ENCODE peak calls at places on chromosome 3, in eight cellular contexts. Q is HL-60, I is GM12878, L is dorsolateral prefrontal cortex, Z is thoracic aorta, V is fibroblast of mammary gland, R is astrocyte of the spinal cord, P is bronchial epithelial cell. M is an unnamed sample.
A peak's percentile ranks its signal among the peaks of the same experiment; 100 is the strongest.

GRCh38 chr3:149382091-149382467 is 4.6 kb upstream of the TM4SF1 start:
- DNase-seq in Q (no peak), Z (no peak), I (no peak), P (peak; percentile 76), L (no peak), R (peak; percentile 78), V (peak; percentile 90), M (peak; percentile 66)

GRCh38 chr3:11323827-11324226 is 51.6 kb downstream of the ATG7 start:
- DNase-seq in V (peak; percentile 50), R (peak; percentile 43), I (no peak), L (no peak), Q (no peak), P (no peak), Z (no peak), M (no peak)

GRCh38 chr3:158773845-158774542 is 27.9 kb upstream of the MFSD1 start:
- DNase-seq in V (peak; percentile 89), P (no peak), L (no peak), Z (no peak), Q (no peak), I (no peak), R (peak; percentile 23), M (no peak)

GRCh38 chr3:16031434-16031833 is 143.0 kb upstream of the GALNT15 start:
- DNase-seq in Z (no peak), Q (no peak), P (peak; percentile 55), L (no peak), R (no peak), V (no peak), I (no peak), M (no peak)

GRCh38 chr3:138097192-138097829 is 18.1 kb downstream of the DZIP1L start:
- DNase-seq in V (no peak), P (no peak), Q (no peak), L (no peak), R (no peak), Z (no peak), I (no peak), M (no peak)

GRCh38 chr3:183692436-183692835 is 5.2 kb upstream of the YEATS2 start:
- DNase-seq in Q (no peak), Z (no peak), V (no peak), I (no peak), P (no peak), L (no peak), R (no peak), M (no peak)

GRCh38 chr3:76107935-76108570 is 322.7 kb upstream of the ZNF717 start:
- DNase-seq in I (no peak), P (peak; percentile 56), Q (peak; percentile 6), R (peak; percentile 52), L (no peak), V (peak; percentile 54), Z (no peak), M (no peak)

GRCh38 chr3:69791919-69792399 is 52.7 kb downstream of the MITF start:
- DNase-seq in P (peak; percentile 38), V (peak; percentile 77), I (no peak), Q (no peak), R (peak; percentile 53), L (no peak), Z (no peak), M (no peak)

GRCh38 chr3:172186607-172187006 is 147.2 kb downstream of the FNDC3B start:
- DNase-seq in P (no peak), L (no peak), Z (no peak), R (no peak), V (no peak), I (no peak), Q (no peak), M (no peak)

GRCh38 chr3:150265305-150265704 is 142.8 kb upstream of the TSC22D2 start:
- DNase-seq in Q (no peak), I (no peak), P (no peak), R (no peak), Z (no peak), L (no peak), V (no peak), M (no peak)

GRCh38 chr3:57184516-57184915 is 15.3 kb downstream of the HESX1 start:
- DNase-seq in I (no peak), L (no peak), P (no peak), Z (no peak), R (no peak), V (peak; percentile 50), Q (no peak), M (no peak)

GRCh38 chr3:110900583-110900982 is 171.0 kb upstream of the NECTIN3 start:
- DNase-seq in L (no peak), V (no peak), Q (no peak), I (no peak), Z (no peak), R (peak; percentile 14), P (no peak), M (no peak)

GRCh38 chr3:110296885-110297284 is 774.7 kb upstream of the NECTIN3 start:
- DNase-seq in Z (no peak), I (no peak), R (peak; percentile 32), L (no peak), P (no peak), Q (no peak), V (no peak), M (no peak)

GRCh38 chr3:154228561-154229216 is 95.6 kb downstream of the DHX36 start:
- DNase-seq in V (no peak), L (no peak), Z (no peak), I (no peak), Q (no peak), P (no peak), R (no peak), M (no peak)

GRCh38 chr3:45118615-45119062 is 27.5 kb downstream of the CDCP1 start:
- DNase-seq in I (no peak), L (no peak), Z (no peak), V (no peak), R (no peak), P (no peak), Q (no peak), M (no peak)

GRCh38 chr3:126481808-126482502 is 6.3 kb upstream of the ZXDC start:
- DNase-seq in R (peak; percentile 6), I (no peak), Q (no peak), L (no peak), V (peak; percentile 50), P (no peak), Z (no peak), M (no peak)

GRCh38 chr3:409011-409410 is 212.4 kb downstream of the CHL1 start:
- DNase-seq in L (no peak), Q (no peak), P (no peak), Z (no peak), I (no peak), V (no peak), R (no peak), M (no peak)

GRCh38 chr3:411183-411681 is 214.7 kb downstream of the CHL1 start:
- DNase-seq in R (no peak), Z (no peak), I (no peak), P (no peak), V (no peak), L (no peak), Q (no peak), M (no peak)

GRCh38 chr3:414063-414462 is 217.5 kb downstream of the CHL1 start:
- DNase-seq in V (peak; percentile 15), L (no peak), Q (no peak), Z (no peak), I (no peak), R (peak; percentile 10), P (peak; percentile 50), M (no peak)
- TF ChIP-seq CTCF in V (peak; percentile 41), L (peak; percentile 62), Q (no peak), Z (peak; percentile 35), I (no peak), R (peak; percentile 24), P (peak; percentile 14), M (peak; percentile 36)

GRCh38 chr3:120049881-120050539 is 44.2 kb downstream of the GSK3B start:
- DNase-seq in Z (no peak), V (no peak), L (no peak), I (no peak), P (no peak), R (no peak), Q (no peak), M (no peak)

GRCh38 chr3:120048355-120048754 is 45.9 kb downstream of the GSK3B start:
- DNase-seq in Z (no peak), I (no peak), Q (no peak), V (no peak), R (no peak), L (no peak), P (no peak), M (no peak)

GRCh38 chr3:120052225-120052624 is 42.0 kb downstream of the GSK3B start:
- DNase-seq in P (no peak), R (no peak), Z (no peak), Q (no peak), L (no peak), I (peak; percentile 28), V (no peak), M (no peak)

GRCh38 chr3:120052685-120053084 is 41.6 kb downstream of the GSK3B start:
- DNase-seq in R (no peak), Z (no peak), P (no peak), L (no peak), Q (no peak), V (peak; percentile 38), I (no peak), M (no peak)

GRCh38 chr3:120047686-120048085 is 46.6 kb downstream of the GSK3B start:
- DNase-seq in I (no peak), L (no peak), R (no peak), V (no peak), P (no peak), Z (no peak), Q (no peak), M (no peak)
- H3K4me3 ChIP-seq in I (no peak overlapping the region), L (no peak overlapping the region), R (no peak overlapping the region), V (no peak overlapping the region), P (no peak overlapping the region), Z (no peak overlapping the region), Q (no peak overlapping the region), M (no peak overlapping the region)

DNA sequence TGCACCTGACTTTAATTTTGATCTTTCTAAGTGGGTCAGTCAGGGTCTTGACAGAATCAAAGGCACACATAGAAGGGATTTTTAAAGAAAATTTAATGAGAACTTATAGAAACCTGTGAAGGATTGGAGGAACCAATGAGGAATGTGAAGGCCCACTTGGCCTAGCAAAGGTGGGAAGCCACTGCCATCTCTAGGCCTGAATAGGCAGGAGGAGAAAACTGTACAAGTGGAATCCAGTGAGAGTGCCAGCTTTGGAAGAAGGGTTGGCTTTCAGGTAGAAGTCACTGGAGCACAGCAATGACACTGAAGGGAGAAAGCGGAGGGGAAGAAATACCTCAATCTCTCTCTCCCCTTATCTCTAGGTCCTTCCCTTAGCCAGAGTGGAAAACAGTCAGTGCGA is 380.7 kb upstream of the KCNMB2 start:
- DNase-seq in L (no peak), Q (no peak), I (no peak), P (no peak), Z (no peak), V (no peak), R (no peak), M (no peak)
- TF ChIP-seq CTCF in L (no peak), Q (no peak), I (no peak), P (peak; percentile 15), Z (no peak), V (no peak), R (no peak), M (peak; percentile 8)

DNA sequence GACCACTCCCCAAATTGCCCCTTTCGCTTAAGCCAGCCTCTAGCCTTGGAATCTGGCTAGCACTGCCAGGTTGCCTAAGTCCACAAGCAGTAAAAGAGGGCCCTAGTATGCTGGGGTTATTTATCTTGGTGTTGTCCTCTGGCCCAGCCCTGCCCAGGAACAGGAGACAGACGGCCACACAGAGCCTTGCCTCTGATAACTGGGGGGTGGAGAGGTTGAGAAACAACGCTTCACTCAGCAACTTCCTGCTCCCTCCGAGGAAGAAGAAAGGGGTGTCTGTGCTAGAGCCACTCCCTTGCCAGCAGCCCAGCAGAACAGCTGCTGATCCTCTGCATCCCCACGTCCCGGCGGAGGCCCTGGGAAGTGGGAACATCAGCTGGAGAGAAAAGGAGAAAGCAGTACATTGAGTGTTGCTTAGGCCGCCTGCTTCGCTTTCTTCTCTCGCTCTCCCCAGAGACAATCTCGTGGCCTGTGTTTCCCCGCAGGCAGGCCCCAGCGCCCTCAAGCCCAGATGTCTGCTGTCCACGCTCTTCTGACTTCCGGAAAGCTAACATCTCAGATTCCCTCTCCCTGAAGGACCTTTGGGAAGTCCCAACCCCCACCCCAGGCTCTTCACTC is 22.6 kb upstream of the C3orf70 start:
- DNase-seq in P (no peak), I (peak; percentile 27), Q (peak; percentile 87), R (peak; percentile 14), L (peak; percentile 80), V (no peak), Z (no peak), M (no peak)
- H3K4me3 ChIP-seq in P (no peak overlapping the region), I (no peak overlapping the region), Q (no peak overlapping the region), R (no peak overlapping the region), L (peak overlapping the region; percentile 29), V (no peak overlapping the region), Z (no peak overlapping the region), M (no peak overlapping the region)

M was measured in retinal pigment epithelial cell.